ENCODE peak calls at places on chromosomes 11 and 22, in ten cellular contexts. D is colonic mucosa; N is NCI-H1105; Y is amniotic epithelial cell; L is stimulated activated CD8-positive, alpha-beta memory T cell treated with anti-CD3 and anti-CD28 coated beads, Interleukin-12 subunit alpha, Interleukin-12 subunit beta, amount 100 ng/mL, for 1 hour; U is left kidney; B is AG04450; C is fibroblast of lung; A is T-helper 1 cell; K is AG09309. E is an unnamed sample.
A peak's percentile ranks its signal among the peaks of the same experiment; 100 is the strongest.

GRCh38 chr11:22337571-22338464 is at the start of gene SLC17A6:
- DNase-seq in A (no peak), L (no peak), B (no peak), D (no peak), N (peak; percentile 46), U (peak; percentile 90), K (no peak), C (peak; percentile 27), Y (peak; percentile 19), E (no peak)

GRCh38 chr11:104338186-104338585 is 174.2 kb upstream of the PDGFD start:
- DNase-seq in U (no peak), B (no peak), K (no peak), C (peak; percentile 29), D (no peak), Y (peak; percentile 9), L (no peak), A (no peak), N (no peak), E (no peak)

GRCh38 chr22:43667658-43668057 is 144.4 kb downstream of the EFCAB6 start:
- DNase-seq in N (no peak), D (no peak), L (no peak), U (no peak), K (no peak), A (no peak), C (no peak), B (no peak), Y (no peak), E (no peak)

GRCh38 chr11:65404638-65405339 is 17.8 kb upstream of the NEAT1 start:
- DNase-seq in K (no peak), L (no peak), B (no peak), Y (no peak), D (no peak), U (no peak), N (no peak), C (no peak), A (no peak), E (no peak)

GRCh38 chr11:75763846-75764245 is 4.7 kb upstream of the DGAT2 start:
- DNase-seq in L (no peak), N (no peak), B (no peak), D (no peak), C (no peak), K (no peak), Y (no peak), U (no peak), A (no peak), E (no peak)

GRCh38 chr22:49153921-49154320 is 673.8 kb downstream of the BRD1 start:
- DNase-seq in L (no peak), N (no peak), K (no peak), D (no peak), U (no peak), C (no peak), A (no peak), Y (no peak), B (no peak), E (no peak)

GRCh38 chr11:1837171-1838076 is 1.4 kb upstream of the TNNI2 start:
- DNase-seq in D (peak; percentile 64), C (peak; percentile 72), Y (peak; percentile 52), B (no peak), L (peak; percentile 71), N (peak; percentile 44), A (peak; percentile 75), U (peak; percentile 92), K (no peak), E (peak; percentile 72)

GRCh38 chr11:117823941-117824420 is 563 bp downstream of the FXYD2 start:
- DNase-seq in U (peak; percentile 53), B (no peak), Y (no peak), D (peak; percentile 49), L (no peak), N (no peak), C (peak; percentile 87), K (no peak), A (no peak), E (no peak)

GRCh38 chr11:107172996-107173395 is 154.7 kb upstream of the GUCY1A2 start:
- DNase-seq in D (no peak), U (no peak), Y (no peak), A (no peak), B (no peak), C (no peak), N (no peak), K (no peak), L (no peak), E (no peak)